ENCODE peak calls at places on chromosomes 6 and 20, in four cellular contexts. R is ovary, D is OCI-LY7, U is mesothelial cell of epicardium. C is an unnamed sample.
A peak's percentile ranks its signal among the peaks of the same experiment; 100 is the strongest.

GRCh38 chr6:157432231-157432630 is 51.2 kb downstream of the ZDHHC14 start:
- DNase-seq in R (no peak), D (no peak), U (no peak), C (no peak)

GRCh38 chr20:44187054-44187762 is at the start of gene JPH2:
- DNase-seq in R (peak; percentile 43), D (no peak), U (no peak), C (no peak)

GRCh38 chr20:22490287-22491187 is 93.8 kb downstream of the FOXA2 start:
- DNase-seq in R (no peak), D (no peak), U (no peak), C (no peak)

GRCh38 chr20:24731312-24731711 is 217.8 kb upstream of the CST7 start:
- DNase-seq in R (no peak), D (no peak), U (no peak), C (no peak)

GRCh38 chr6:13404115-13404891 is 76.0 kb upstream of the TBC1D7 start:
- DNase-seq in R (no peak), D (no peak), U (no peak), C (no peak)

GRCh38 chr20:45969712-45970634 is 2.0 kb downstream of the ZNF335 start:
- DNase-seq in R (no peak), D (peak; percentile 55), U (no peak), C (peak; percentile 46)

GRCh38 chr20:32741151-32741550 is 2.1 kb downstream of the COMMD7 start:
- DNase-seq in R (no peak), D (no peak), U (no peak), C (no peak)

GRCh38 chr20:40080059-40080652 is 608.9 kb downstream of the MAFB start:
- DNase-seq in R (no peak), D (no peak), U (no peak), C (no peak)

GRCh38 chr6:106163446-106163965 is 77.4 kb downstream of the PRDM1 start:
- DNase-seq in R (no peak), D (peak; percentile 74), U (no peak), C (peak; percentile 40)
- TF ChIP-seq CTCF in R (no peak), D (no peak), U (no peak), C (peak; percentile 3)

DNA sequence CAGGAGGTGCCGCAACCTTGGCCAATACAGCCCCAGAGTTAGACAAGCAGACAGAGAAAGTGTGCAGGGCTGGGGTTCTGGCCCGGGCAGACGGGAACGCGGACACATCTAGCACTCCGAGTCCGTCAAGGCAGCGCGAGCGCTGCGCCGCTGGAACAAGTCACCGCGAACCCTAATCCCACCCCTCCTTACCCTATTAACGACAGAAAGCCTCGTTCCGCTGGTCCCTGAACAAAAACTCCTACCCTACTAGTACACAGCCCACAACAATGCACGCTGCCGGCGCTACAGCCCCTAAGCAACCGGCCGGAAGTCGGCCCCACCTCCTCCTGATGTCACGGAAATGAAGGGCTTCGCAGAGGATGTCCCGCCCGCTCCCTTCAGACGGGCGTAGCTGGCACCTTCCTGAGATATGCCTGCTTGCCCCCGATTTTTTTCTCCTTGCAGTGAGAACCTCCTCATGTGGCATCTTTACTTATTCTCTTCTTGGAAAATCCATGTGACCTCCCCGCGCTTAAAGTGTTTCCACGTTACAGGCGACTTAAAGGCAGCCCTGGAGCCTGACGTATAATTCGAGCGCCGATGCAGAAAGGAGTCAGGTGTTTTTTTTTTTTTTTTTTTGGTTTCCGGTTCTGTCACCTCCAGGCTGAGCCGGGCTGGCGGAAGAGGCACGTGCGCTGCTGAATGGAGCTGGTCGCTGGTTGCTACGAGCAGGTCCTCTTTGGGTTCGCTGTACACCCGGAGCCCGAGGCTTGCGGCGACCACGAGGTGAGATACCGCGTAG is at the start of the genes C6orf52 and PAK1IP1:
- DNase-seq in R (peak; percentile 92), D (peak; percentile 97), U (peak; percentile 87), C (peak; percentile 93)
- TF ChIP-seq CTCF in R (no peak), D (no peak), U (no peak), C (no peak)

GRCh38 chr6:166462461-166463135 is 79.9 kb upstream of the MPC1 start:
- DNase-seq in R (no peak), D (no peak), U (no peak), C (no peak)
- TF ChIP-seq CTCF in R (no peak), D (peak; percentile 21), U (no peak), C (no peak)

DNA sequence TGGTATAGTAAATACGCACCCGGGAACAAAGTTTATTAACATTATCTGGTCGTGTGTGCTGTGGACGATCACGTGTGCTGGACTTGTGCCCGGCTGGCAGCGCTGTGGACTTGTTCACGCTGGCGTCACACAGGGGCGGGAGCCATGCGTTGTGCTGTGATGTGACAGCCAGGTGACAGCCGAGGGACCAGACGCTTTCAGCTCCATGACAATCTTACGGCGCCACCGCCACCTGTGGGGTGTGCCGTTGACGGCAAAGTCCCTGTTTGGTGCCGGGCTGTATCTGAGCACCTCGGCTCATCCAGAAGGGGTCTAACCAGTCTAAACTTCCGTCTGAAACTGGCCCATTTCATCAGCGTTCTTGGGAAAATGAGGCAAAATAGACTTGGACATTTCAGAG is 25.2 kb downstream of the DLL1 start:
- DNase-seq in R (no peak), D (no peak), U (no peak), C (no peak)
- TF ChIP-seq CTCF in R (no peak), D (no peak), U (no peak), C (no peak)

DNA sequence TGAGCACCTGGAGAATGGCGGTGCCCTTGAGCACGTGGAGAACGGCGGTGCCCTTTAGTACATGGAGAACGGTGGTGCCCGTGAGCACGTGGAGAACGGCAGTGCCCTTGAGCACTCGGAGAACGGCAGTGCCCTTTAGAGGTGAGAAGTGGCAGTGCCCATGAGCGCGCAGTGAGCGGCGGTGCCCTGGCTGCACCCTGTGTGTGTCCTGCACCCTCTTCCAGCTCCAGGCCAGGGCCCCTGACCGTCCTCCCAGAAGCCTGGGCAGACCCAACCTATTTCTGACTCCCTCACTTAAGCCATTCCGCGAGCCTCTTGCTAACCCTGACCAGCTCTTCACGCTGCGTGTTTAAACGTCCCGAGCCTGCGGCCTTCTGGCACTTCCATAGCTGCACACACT is 151.3 kb downstream of the DLL1 start:
- DNase-seq in R (peak; percentile 8), D (no peak), U (no peak), C (no peak)
- TF ChIP-seq CTCF in R (no peak), D (no peak), U (no peak), C (no peak)

DNA sequence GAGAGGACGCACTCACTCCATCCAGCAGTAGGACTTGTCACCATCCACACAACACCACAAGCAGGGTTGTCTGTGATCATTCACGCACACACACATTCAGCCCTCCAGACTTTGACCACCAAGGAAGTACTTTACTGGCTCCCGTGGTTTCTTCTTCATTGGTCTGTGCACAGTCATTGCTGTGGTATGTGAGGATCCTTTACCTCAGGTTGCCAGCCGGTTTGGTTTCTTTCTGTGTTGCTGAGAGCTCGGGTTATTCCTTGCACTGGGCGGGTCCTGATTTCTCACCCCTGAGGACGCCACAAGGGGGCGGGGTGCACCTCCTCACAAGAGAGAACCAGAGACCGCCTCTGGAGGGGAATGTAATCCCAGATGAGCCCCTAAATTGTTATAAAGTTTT is 11.2 kb downstream of the SLC35A1 start:
- DNase-seq in R (no peak), D (peak; percentile 57), U (no peak), C (no peak)
- TF ChIP-seq CTCF in R (no peak), D (peak; percentile 80), U (no peak), C (no peak)

DNA sequence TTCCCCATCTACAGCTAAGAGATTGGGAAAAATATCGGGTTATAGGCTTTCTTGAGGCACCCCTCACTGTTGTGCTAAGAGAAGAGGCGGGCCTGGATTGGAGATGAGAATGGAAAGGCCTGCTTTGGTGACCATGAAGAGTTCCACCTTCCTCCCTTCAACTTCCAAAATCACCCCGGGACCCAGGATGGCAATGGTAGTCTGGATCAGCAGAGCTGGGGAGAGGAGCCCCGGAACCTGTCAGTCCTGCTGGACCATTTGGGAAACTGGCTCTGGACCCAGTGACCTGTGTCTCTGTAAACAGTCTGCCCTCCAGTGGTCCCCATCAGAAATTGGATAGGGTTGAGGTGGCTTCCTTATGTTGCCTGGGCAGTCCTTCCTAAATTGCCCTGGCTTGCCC is 1085.6 kb downstream of the KHDRBS2 start:
- DNase-seq in R (no peak), D (no peak), U (no peak), C (no peak)
- TF ChIP-seq CTCF in R (no peak), D (no peak), U (no peak), C (no peak)

DNA sequence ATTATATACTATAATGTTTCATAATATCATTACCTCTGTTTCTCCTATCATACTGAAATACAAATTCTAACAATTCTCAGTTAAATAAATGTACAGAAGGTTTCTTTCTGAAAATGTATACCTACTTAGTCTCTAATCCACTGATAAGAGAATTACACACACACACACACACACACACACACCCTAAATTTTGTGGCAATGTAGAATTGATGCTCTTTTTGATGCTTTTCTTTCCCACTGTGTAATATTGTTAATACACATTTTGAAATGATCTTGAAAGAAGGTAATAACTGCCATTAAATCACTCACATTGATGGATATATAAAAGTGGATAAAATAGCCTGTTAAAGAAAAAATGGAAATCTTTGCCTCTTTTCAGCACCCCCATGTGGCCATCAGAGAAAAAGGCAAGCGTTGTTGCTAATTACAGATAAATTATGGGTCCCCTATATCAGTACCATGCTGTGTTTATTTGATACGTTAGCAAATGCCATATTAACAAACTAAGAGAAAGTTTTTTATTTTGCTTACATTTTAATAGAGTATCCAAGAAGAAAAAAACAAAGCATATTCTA is 76.6 kb upstream of the VGLL2 start:
- DNase-seq in R (no peak), D (peak; percentile 16), U (no peak), C (no peak)
- TF ChIP-seq CTCF in R (no peak), D (peak; percentile 81), U (peak; percentile 52), C (peak; percentile 35)

C was measured in GM10248.